ENCODE peak calls at places on chromosomes 3 and 15, in eight cellular contexts. One of them, this sample, is unnamed.

GRCh38 chr3:40821316-40821715 is 296.6 kb downstream of the ZNF621 start:
- DNase-seq in astrocyte of the spinal cord: no peak
- DNase-seq in epithelial cell of esophagus: peak
- DNase-seq in heart left ventricle: no peak
- DNase-seq in GM12865: no peak
- DNase-seq in neural progenitor cell: no peak
- DNase-seq in spleen: no peak
- DNase-seq in AG10803: no peak
- DNase-seq in this sample: no peak

GRCh38 chr3:161104561-161105551 is at the start of gene B3GALNT1:
- DNase-seq in astrocyte of the spinal cord: peak
- DNase-seq in epithelial cell of esophagus: peak
- DNase-seq in heart left ventricle: peak
- DNase-seq in GM12865: peak
- DNase-seq in neural progenitor cell: peak
- DNase-seq in spleen: peak
- DNase-seq in AG10803: peak
- DNase-seq in this sample: peak

GRCh38 chr15:32987067-32987466 is 207.4 kb downstream of the FMN1 start:
- DNase-seq in astrocyte of the spinal cord: no peak
- DNase-seq in epithelial cell of esophagus: no peak
- DNase-seq in heart left ventricle: no peak
- DNase-seq in GM12865: no peak
- DNase-seq in neural progenitor cell: no peak
- DNase-seq in spleen: no peak
- DNase-seq in AG10803: peak
- DNase-seq in this sample: no peak

GRCh38 chr3:178777718-178778411 is 241.6 kb downstream of the KCNMB2 start:
- DNase-seq in astrocyte of the spinal cord: peak
- DNase-seq in epithelial cell of esophagus: peak
- DNase-seq in heart left ventricle: no peak
- DNase-seq in GM12865: peak
- DNase-seq in neural progenitor cell: no peak
- DNase-seq in spleen: no peak
- DNase-seq in AG10803: peak
- DNase-seq in this sample: peak

GRCh38 chr3:194575484-194576210 is 57.6 kb downstream of the TMEM44 start:
- DNase-seq in astrocyte of the spinal cord: no peak
- DNase-seq in epithelial cell of esophagus: peak
- DNase-seq in heart left ventricle: peak
- DNase-seq in GM12865: no peak
- DNase-seq in neural progenitor cell: no peak
- DNase-seq in spleen: no peak
- DNase-seq in AG10803: peak
- DNase-seq in this sample: peak

GRCh38 chr15:43911235-43911661 is 84.4 kb downstream of the WDR76 start:
- DNase-seq in astrocyte of the spinal cord: peak
- DNase-seq in epithelial cell of esophagus: peak
- DNase-seq in heart left ventricle: peak
- DNase-seq in GM12865: no peak
- DNase-seq in neural progenitor cell: no peak
- DNase-seq in spleen: no peak
- DNase-seq in AG10803: peak
- DNase-seq in this sample: peak

GRCh38 chr15:91887921-91888373 is 34.4 kb downstream of the SLCO3A1 start:
- DNase-seq in astrocyte of the spinal cord: peak
- DNase-seq in epithelial cell of esophagus: no peak
- DNase-seq in heart left ventricle: no peak
- DNase-seq in GM12865: no peak
- DNase-seq in neural progenitor cell: no peak
- DNase-seq in spleen: no peak
- DNase-seq in AG10803: peak
- DNase-seq in this sample: no peak

GRCh38 chr15:99143655-99144610 is 39.1 kb downstream of the SYNM start:
- DNase-seq in astrocyte of the spinal cord: peak
- DNase-seq in epithelial cell of esophagus: peak
- DNase-seq in heart left ventricle: peak
- DNase-seq in GM12865: no peak
- DNase-seq in neural progenitor cell: peak
- DNase-seq in spleen: no peak
- DNase-seq in AG10803: peak
- DNase-seq in this sample: peak

GRCh38 chr3:168156479-168156878 is 60.8 kb upstream of the GOLIM4 start:
- DNase-seq in astrocyte of the spinal cord: no peak
- DNase-seq in epithelial cell of esophagus: no peak
- DNase-seq in heart left ventricle: no peak
- DNase-seq in GM12865: no peak
- DNase-seq in neural progenitor cell: no peak
- DNase-seq in spleen: no peak
- DNase-seq in AG10803: no peak
- DNase-seq in this sample: no peak

GRCh38 chr3:52126036-52126435 is 28.2 kb downstream of the POC1A start:
- DNase-seq in astrocyte of the spinal cord: peak
- DNase-seq in epithelial cell of esophagus: no peak
- DNase-seq in heart left ventricle: no peak
- DNase-seq in GM12865: no peak
- DNase-seq in neural progenitor cell: no peak
- DNase-seq in spleen: no peak
- DNase-seq in AG10803: no peak
- DNase-seq in this sample: no peak

DNA sequence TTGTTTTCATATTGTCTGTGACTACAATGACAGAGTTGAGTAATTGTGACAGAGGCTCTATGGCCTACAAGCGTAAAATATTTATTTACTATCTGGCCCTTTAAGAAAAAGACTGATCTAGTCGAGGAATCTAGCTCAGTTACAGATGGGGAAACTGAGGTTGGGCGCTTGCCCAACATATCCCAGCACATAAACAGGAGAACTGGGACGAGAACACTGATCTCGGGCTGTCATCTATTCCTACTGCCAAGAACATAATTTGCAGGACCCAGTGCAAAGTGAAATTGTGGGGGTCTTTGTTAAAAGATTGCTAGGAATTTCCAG is 1.9 kb downstream of the FES start:
- DNase-seq in astrocyte of the spinal cord: no peak
- DNase-seq in epithelial cell of esophagus: no peak
- DNase-seq in heart left ventricle: no peak
- DNase-seq in GM12865: no peak
- DNase-seq in neural progenitor cell: no peak
- DNase-seq in spleen: no peak
- DNase-seq in AG10803: no peak
- DNase-seq in this sample: no peak
- TF ChIP-seq CTCF in astrocyte of the spinal cord: no peak
- TF ChIP-seq CTCF in epithelial cell of esophagus: no peak
- TF ChIP-seq CTCF in heart left ventricle: no peak
- TF ChIP-seq CTCF in GM12865: no peak
- TF ChIP-seq CTCF in neural progenitor cell: no peak
- TF ChIP-seq CTCF in spleen: no peak
- TF ChIP-seq CTCF in AG10803: no peak
- TF ChIP-seq CTCF in this sample: no peak

DNA sequence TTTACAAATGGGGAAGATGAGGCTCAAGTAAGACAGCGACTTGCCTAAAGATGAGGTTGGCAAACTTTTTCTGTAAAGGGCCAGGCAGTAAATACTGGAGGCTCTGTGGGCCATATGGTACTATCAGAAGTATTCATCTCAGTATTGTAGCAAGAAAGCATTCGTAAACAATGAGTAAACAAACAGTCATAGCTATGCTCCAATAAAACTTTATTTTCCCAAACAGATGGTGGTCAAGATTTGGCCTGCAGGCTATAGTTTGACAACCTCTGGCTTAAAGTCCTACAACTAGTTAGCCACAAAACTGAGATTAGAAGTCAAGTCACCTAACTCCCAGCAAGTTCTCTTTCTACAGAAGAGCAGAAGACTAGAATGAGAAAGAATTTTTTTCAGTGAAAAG is 177.0 kb upstream of the NECTIN3 start:
- DNase-seq in astrocyte of the spinal cord: no peak
- DNase-seq in epithelial cell of esophagus: no peak
- DNase-seq in heart left ventricle: no peak
- DNase-seq in GM12865: no peak
- DNase-seq in neural progenitor cell: no peak
- DNase-seq in spleen: no peak
- DNase-seq in AG10803: no peak
- DNase-seq in this sample: no peak
- H3K4me3 ChIP-seq in astrocyte of the spinal cord: no peak
- H3K4me3 ChIP-seq in epithelial cell of esophagus: no peak
- H3K4me3 ChIP-seq in heart left ventricle: no peak
- H3K4me3 ChIP-seq in GM12865: no peak
- H3K4me3 ChIP-seq in neural progenitor cell: no peak
- H3K4me3 ChIP-seq in spleen: no peak
- H3K4me3 ChIP-seq in AG10803: no peak
- H3K4me3 ChIP-seq in this sample: no peak

GRCh38 chr15:64095431-64095794 is 369 bp upstream of the SNX1 start:
- DNase-seq in astrocyte of the spinal cord: no peak
- DNase-seq in epithelial cell of esophagus: no peak
- DNase-seq in heart left ventricle: no peak
- DNase-seq in GM12865: no peak
- DNase-seq in neural progenitor cell: no peak
- DNase-seq in spleen: no peak
- DNase-seq in AG10803: no peak
- DNase-seq in this sample: no peak
- TF ChIP-seq CTCF in astrocyte of the spinal cord: no peak
- TF ChIP-seq CTCF in epithelial cell of esophagus: no peak
- TF ChIP-seq CTCF in heart left ventricle: no peak
- TF ChIP-seq CTCF in GM12865: no peak
- TF ChIP-seq CTCF in neural progenitor cell: no peak
- TF ChIP-seq CTCF in spleen: no peak
- TF ChIP-seq CTCF in AG10803: no peak
- TF ChIP-seq CTCF in this sample: no peak

GRCh38 chr3:126285369-126285768 is 71.8 kb downstream of the KLF15 start:
- DNase-seq in astrocyte of the spinal cord: no peak
- DNase-seq in epithelial cell of esophagus: no peak
- DNase-seq in heart left ventricle: no peak
- DNase-seq in GM12865: no peak
- DNase-seq in neural progenitor cell: no peak
- DNase-seq in spleen: no peak
- DNase-seq in AG10803: no peak
- DNase-seq in this sample: no peak

GRCh38 chr3:126288314-126288713 is 68.9 kb downstream of the KLF15 start:
- DNase-seq in astrocyte of the spinal cord: no peak
- DNase-seq in epithelial cell of esophagus: no peak
- DNase-seq in heart left ventricle: peak
- DNase-seq in GM12865: no peak
- DNase-seq in neural progenitor cell: peak
- DNase-seq in spleen: no peak
- DNase-seq in AG10803: no peak
- DNase-seq in this sample: no peak

GRCh38 chr3:126287536-126288181 is 69.5 kb downstream of the KLF15 start:
- DNase-seq in astrocyte of the spinal cord: peak
- DNase-seq in epithelial cell of esophagus: peak
- DNase-seq in heart left ventricle: peak
- DNase-seq in GM12865: no peak
- DNase-seq in neural progenitor cell: peak
- DNase-seq in spleen: peak
- DNase-seq in AG10803: peak
- DNase-seq in this sample: peak

GRCh38 chr3:126284258-126284904 is 72.8 kb downstream of the KLF15 start:
- DNase-seq in astrocyte of the spinal cord: peak
- DNase-seq in epithelial cell of esophagus: peak
- DNase-seq in heart left ventricle: no peak
- DNase-seq in GM12865: no peak
- DNase-seq in neural progenitor cell: no peak
- DNase-seq in spleen: no peak
- DNase-seq in AG10803: peak
- DNase-seq in this sample: peak

GRCh38 chr3:126287171-126287535 is 70.1 kb downstream of the KLF15 start:
- DNase-seq in astrocyte of the spinal cord: no peak
- DNase-seq in epithelial cell of esophagus: no peak
- DNase-seq in heart left ventricle: no peak
- DNase-seq in GM12865: no peak
- DNase-seq in neural progenitor cell: no peak
- DNase-seq in spleen: no peak
- DNase-seq in AG10803: no peak
- DNase-seq in this sample: no peak
- H3K4me3 ChIP-seq in astrocyte of the spinal cord: peak
- H3K4me3 ChIP-seq in epithelial cell of esophagus: peak
- H3K4me3 ChIP-seq in heart left ventricle: peak
- H3K4me3 ChIP-seq in GM12865: no peak
- H3K4me3 ChIP-seq in neural progenitor cell: peak
- H3K4me3 ChIP-seq in spleen: peak
- H3K4me3 ChIP-seq in AG10803: peak
- H3K4me3 ChIP-seq in this sample: peak

GRCh38 chr15:89002281-89002761 is 85.9 kb upstream of the ABHD2 start:
- DNase-seq in astrocyte of the spinal cord: peak
- DNase-seq in epithelial cell of esophagus: no peak
- DNase-seq in heart left ventricle: peak
- DNase-seq in GM12865: peak
- DNase-seq in neural progenitor cell: no peak
- DNase-seq in spleen: no peak
- DNase-seq in AG10803: peak
- DNase-seq in this sample: peak

GRCh38 chr15:89007989-89008388 is 80.3 kb upstream of the ABHD2 start:
- DNase-seq in astrocyte of the spinal cord: no peak
- DNase-seq in epithelial cell of esophagus: no peak
- DNase-seq in heart left ventricle: no peak
- DNase-seq in GM12865: no peak
- DNase-seq in neural progenitor cell: no peak
- DNase-seq in spleen: no peak
- DNase-seq in AG10803: no peak
- DNase-seq in this sample: no peak

GRCh38 chr15:89002830-89003229 is 85.4 kb upstream of the ABHD2 start:
- DNase-seq in astrocyte of the spinal cord: no peak
- DNase-seq in epithelial cell of esophagus: no peak
- DNase-seq in heart left ventricle: no peak
- DNase-seq in GM12865: no peak
- DNase-seq in neural progenitor cell: no peak
- DNase-seq in spleen: no peak
- DNase-seq in AG10803: no peak
- DNase-seq in this sample: no peak

GRCh38 chr15:89004726-89005030 is 83.6 kb upstream of the ABHD2 start:
- DNase-seq in astrocyte of the spinal cord: no peak
- DNase-seq in epithelial cell of esophagus: no peak
- DNase-seq in heart left ventricle: no peak
- DNase-seq in GM12865: no peak
- DNase-seq in neural progenitor cell: no peak
- DNase-seq in spleen: no peak
- DNase-seq in AG10803: no peak
- DNase-seq in this sample: no peak

GRCh38 chr15:89003865-89004725 is 84.2 kb upstream of the ABHD2 start:
- DNase-seq in astrocyte of the spinal cord: peak
- DNase-seq in epithelial cell of esophagus: peak
- DNase-seq in heart left ventricle: peak
- DNase-seq in GM12865: peak
- DNase-seq in neural progenitor cell: peak
- DNase-seq in spleen: no peak
- DNase-seq in AG10803: peak
- DNase-seq in this sample: no peak
- TF ChIP-seq CTCF in astrocyte of the spinal cord: peak
- TF ChIP-seq CTCF in epithelial cell of esophagus: peak
- TF ChIP-seq CTCF in heart left ventricle: peak
- TF ChIP-seq CTCF in GM12865: peak
- TF ChIP-seq CTCF in neural progenitor cell: peak
- TF ChIP-seq CTCF in spleen: no peak
- TF ChIP-seq CTCF in AG10803: peak
- TF ChIP-seq CTCF in this sample: peak